ENCODE peak calls at places on chromosomes 2 and 18, in four cellular contexts. K, V, M and Q are unnamed samples.

GRCh38 chr18:47260138-47260923 is 8.9 kb upstream of the SKOR2 start:
- DNase-seq in K (no peak), V (peak), M (peak), Q (peak)

GRCh38 chr2:236663267-236663666 is 93.6 kb downstream of the ACKR3 start:
- DNase-seq in K (no peak), V (no peak), M (no peak), Q (peak)

GRCh38 chr2:108383146-108383830 is 5.5 kb downstream of the SULT1C4 start:
- DNase-seq in K (no peak), V (no peak), M (no peak), Q (no peak)

GRCh38 chr2:183610724-183611123 is 486.5 kb downstream of the NUP35 start:
- DNase-seq in K (no peak), V (no peak), M (no peak), Q (no peak)

GRCh38 chr2:66445076-66445724 is 10.3 kb downstream of the MEIS1 start:
- DNase-seq in K (no peak), V (peak), M (no peak), Q (no peak)

GRCh38 chr2:145412155-145412554 is 892.2 kb upstream of the ZEB2 start:
- DNase-seq in K (no peak), V (no peak), M (no peak), Q (no peak)

GRCh38 chr18:65326831-65327230 is 424.0 kb upstream of the CDH7 start:
- DNase-seq in K (no peak), V (no peak), M (no peak), Q (no peak)

GRCh38 chr2:218822622-218823021 is 9.0 kb downstream of the PRKAG3 start:
- DNase-seq in K (no peak), V (no peak), M (no peak), Q (no peak)

GRCh38 chr2:24492283-24493272 is 1.5 kb downstream of the NCOA1 start:
- DNase-seq in K (peak), V (peak), M (peak), Q (peak)

GRCh38 chr2:207233731-207234130 is 68.0 kb upstream of the KLF7 start:
- DNase-seq in K (no peak), V (peak), M (no peak), Q (no peak)

GRCh38 chr2:86213056-86213455 is 13.8 kb downstream of the MRPL35 start:
- DNase-seq in K (no peak), V (no peak), M (peak), Q (no peak)

GRCh38 chr2:212078103-212078502 is 460.5 kb downstream of the ERBB4 start:
- DNase-seq in K (no peak), V (no peak), M (no peak), Q (no peak)

GRCh38 chr2:39737661-39738060 is 41.4 kb downstream of the THUMPD2 start:
- DNase-seq in K (peak), V (peak), M (no peak), Q (peak)

GRCh38 chr2:225041871-225042799 is at the start of gene DOCK10:
- DNase-seq in K (peak), V (peak), M (peak), Q (peak)

GRCh38 chr18:62200121-62200914 is 13.3 kb downstream of the RELCH start:
- DNase-seq in K (no peak), V (no peak), M (peak), Q (peak)

GRCh38 chr2:41621578-41621977 is 426.2 kb upstream of the PKDCC start:
- DNase-seq in K (no peak), V (no peak), M (no peak), Q (no peak)

GRCh38 chr2:34291076-34291475 is 692.0 kb upstream of the FAM98A start:
- DNase-seq in K (no peak), V (no peak), M (no peak), Q (no peak)

GRCh38 chr2:71226391-71226964 is 425 bp downstream of the PAIP2B start:
- DNase-seq in K (no peak), V (no peak), M (peak), Q (no peak)

GRCh38 chr2:17827306-17827705 is 11.0 kb downstream of the MSGN1 start:
- DNase-seq in K (no peak), V (no peak), M (no peak), Q (no peak)

GRCh38 chr2:239299218-239299939 is 101.4 kb downstream of the HDAC4 start:
- DNase-seq in K (peak), V (no peak), M (no peak), Q (no peak)

GRCh38 chr2:69567157-69567908 is 76.2 kb downstream of the AAK1 start:
- DNase-seq in K (no peak), V (peak), M (no peak), Q (no peak)

GRCh38 chr2:142682528-142682927 is 194.9 kb upstream of the KYNU start:
- DNase-seq in K (no peak), V (peak), M (peak), Q (peak)
- TF ChIP-seq CTCF in K (peak), V (peak), M (no peak), Q (peak)

DNA sequence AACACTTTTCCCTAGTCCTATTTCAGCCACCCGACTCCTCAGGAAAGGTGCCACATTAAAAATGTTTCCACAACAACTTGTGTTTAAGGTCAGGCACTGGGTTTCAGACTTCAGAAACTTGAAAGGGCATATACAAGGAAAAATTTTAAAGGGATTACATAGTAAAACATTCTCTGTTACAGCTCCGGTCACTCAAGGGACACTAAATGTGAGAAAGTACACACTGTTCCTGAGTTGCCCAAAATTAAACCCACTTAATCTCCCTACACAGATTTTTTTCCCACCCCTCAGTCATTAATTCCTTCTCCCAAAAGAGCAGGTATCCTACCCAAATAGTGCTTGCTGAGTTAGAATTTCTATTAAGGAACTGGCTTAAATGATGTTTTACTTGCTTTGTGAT is 14.2 kb downstream of the STK39 start:
- DNase-seq in K (no peak), V (no peak), M (no peak), Q (no peak)
- H3K4me3 ChIP-seq in K (no peak), V (no peak), M (no peak), Q (no peak)

GRCh38 chr2:157185828-157186227 is 71.7 kb upstream of the GALNT5 start:
- DNase-seq in K (no peak), V (peak), M (no peak), Q (peak)
- TF ChIP-seq CTCF in K (no peak), V (peak), M (no peak), Q (no peak)

DNA sequence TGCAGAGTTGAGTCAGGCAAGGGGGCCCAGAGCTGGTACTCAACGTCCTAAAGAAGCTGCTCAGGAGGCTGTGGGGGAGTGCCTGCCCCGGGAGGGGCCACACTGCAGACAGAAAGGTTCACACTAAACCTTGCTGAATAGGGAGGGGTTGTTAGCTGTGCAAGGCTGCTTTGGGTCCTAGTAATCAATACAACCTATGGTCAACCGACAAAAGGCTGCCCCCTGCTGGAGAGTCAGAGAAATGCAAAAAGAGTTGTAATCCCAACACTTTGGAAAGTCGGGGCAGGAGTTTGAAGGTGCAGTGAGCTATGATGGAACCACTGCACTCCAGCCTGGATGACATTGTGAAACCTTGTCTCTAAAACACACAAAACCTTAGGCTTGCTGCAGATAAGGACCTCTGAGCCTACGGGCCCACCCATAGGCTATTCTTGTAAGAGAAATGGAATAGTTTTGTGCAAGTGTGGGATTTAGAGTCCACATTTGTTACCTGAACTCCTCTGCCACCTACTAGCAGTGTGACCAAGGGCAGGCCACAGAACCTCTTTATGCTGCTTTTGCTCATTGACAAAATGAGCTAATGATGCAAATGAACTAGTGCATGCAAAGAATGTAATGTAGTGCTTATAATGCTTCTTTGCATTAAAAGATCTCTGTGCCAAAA is 81.5 kb downstream of the PRPF40A start:
- DNase-seq in K (peak), V (peak), M (peak), Q (peak)
- H3K4me3 ChIP-seq in K (no peak), V (no peak), M (no peak), Q (no peak)

GRCh38 chr2:127408004-127408806 is 10.0 kb upstream of the PROC start:
- DNase-seq in K (peak), V (peak), M (peak), Q (peak)
- TF ChIP-seq CTCF in K (no peak), V (no peak), M (no peak), Q (no peak)

DNA sequence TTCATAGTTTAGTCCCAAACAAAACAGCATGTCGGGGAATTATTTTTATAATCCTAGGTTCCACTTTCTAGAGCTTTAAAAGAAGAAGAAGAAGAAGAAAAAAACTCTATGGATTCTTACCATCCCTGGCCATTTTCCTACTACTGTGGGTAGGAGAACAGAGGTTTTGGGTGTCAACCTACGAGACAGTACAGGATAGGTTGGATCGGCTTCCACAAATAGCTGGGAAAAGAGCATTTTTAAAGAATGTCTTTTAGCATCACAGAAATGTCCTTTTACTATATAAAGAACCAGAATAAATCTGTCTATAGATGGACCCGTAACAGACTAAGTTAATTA is 65.2 kb downstream of the RBMS1 start:
- DNase-seq in K (no peak), V (no peak), M (no peak), Q (no peak)
- H3K4me3 ChIP-seq in K (no peak), V (no peak), M (peak), Q (no peak)

GRCh38 chr2:165847001-165847400 is 53.0 kb upstream of the GALNT3 start:
- DNase-seq in K (no peak), V (no peak), M (no peak), Q (peak)
- TF ChIP-seq CTCF in K (no peak), V (no peak), M (no peak), Q (no peak)

GRCh38 chr18:21131698-21132230 is 20.2 kb upstream of the ROCK1 start:
- DNase-seq in K (no peak), V (no peak), M (no peak), Q (no peak)
- H3K4me3 ChIP-seq in K (no peak), V (no peak), M (no peak), Q (no peak)

GRCh38 chr2:58680938-58681337 is 439.8 kb upstream of the FANCL start:
- DNase-seq in K (no peak), V (peak), M (peak), Q (peak)
- TF ChIP-seq CTCF in K (peak), V (peak), M (no peak), Q (no peak)

GRCh38 chr2:27264753-27265535 is 2.1 kb upstream of the SLC30A3 start:
- DNase-seq in K (no peak), V (peak), M (peak), Q (peak)
- H3K4me3 ChIP-seq in K (peak), V (no peak), M (peak), Q (peak)